ENCODE peak calls at places on chromosomes 5 and 9, in six cellular contexts. One of them, this sample, is unnamed. For H3K4me1, the result is how much of the 10 kb centered on the place peaks cover.

GRCh38 chr5:17304282-17304681 is 86.9 kb downstream of the BASP1 start:
- DNase-seq in breast epithelium: no peak
- DNase-seq in A673: peak
- DNase-seq in transverse colon: no peak
- DNase-seq in colonic mucosa: no peak
- DNase-seq in PC-3: no peak
- DNase-seq in this sample: no peak

GRCh38 chr9:109454041-109454440 is 44.1 kb downstream of the PTPN3 start:
- DNase-seq in breast epithelium: no peak
- DNase-seq in A673: no peak
- DNase-seq in transverse colon: no peak
- DNase-seq in colonic mucosa: no peak
- DNase-seq in PC-3: no peak
- DNase-seq in this sample: no peak

GRCh38 chr9:25716220-25716872 is 38.1 kb upstream of the TUSC1 start:
- DNase-seq in breast epithelium: peak
- DNase-seq in A673: no peak
- DNase-seq in transverse colon: peak
- DNase-seq in colonic mucosa: peak
- DNase-seq in PC-3: peak
- DNase-seq in this sample: no peak

GRCh38 chr9:122562134-122562760 is 9.3 kb downstream of the OR1N2 start:
- DNase-seq in breast epithelium: no peak
- DNase-seq in A673: peak
- DNase-seq in transverse colon: no peak
- DNase-seq in colonic mucosa: no peak
- DNase-seq in PC-3: no peak
- DNase-seq in this sample: no peak

GRCh38 chr9:133762488-133763271 is 24.5 kb upstream of the SARDH start:
- DNase-seq in breast epithelium: peak
- DNase-seq in A673: no peak
- DNase-seq in transverse colon: no peak
- DNase-seq in colonic mucosa: no peak
- DNase-seq in PC-3: no peak
- DNase-seq in this sample: no peak

GRCh38 chr9:12935714-12936113 is 160.9 kb downstream of the LURAP1L start:
- DNase-seq in breast epithelium: no peak
- DNase-seq in A673: peak
- DNase-seq in transverse colon: no peak
- DNase-seq in colonic mucosa: no peak
- DNase-seq in PC-3: no peak
- DNase-seq in this sample: no peak

GRCh38 chr9:70554881-70555280 is 140.4 kb upstream of the KLF9 start:
- DNase-seq in breast epithelium: no peak
- DNase-seq in A673: no peak
- DNase-seq in transverse colon: no peak
- DNase-seq in colonic mucosa: no peak
- DNase-seq in PC-3: no peak
- DNase-seq in this sample: no peak

GRCh38 chr5:171120986-171121622 is 187.9 kb upstream of the TLX3 start:
- DNase-seq in breast epithelium: no peak
- DNase-seq in A673: no peak
- DNase-seq in transverse colon: no peak
- DNase-seq in colonic mucosa: no peak
- DNase-seq in PC-3: no peak
- DNase-seq in this sample: no peak

GRCh38 chr5:22644859-22645258 is 208.3 kb downstream of the CDH12 start:
- DNase-seq in breast epithelium: no peak
- DNase-seq in A673: no peak
- DNase-seq in transverse colon: no peak
- DNase-seq in colonic mucosa: no peak
- DNase-seq in PC-3: no peak
- DNase-seq in this sample: no peak

GRCh38 chr9:38681747-38682227 is 38.1 kb downstream of the FAM240B start:
- DNase-seq in breast epithelium: no peak
- DNase-seq in A673: peak
- DNase-seq in transverse colon: no peak
- DNase-seq in colonic mucosa: no peak
- DNase-seq in PC-3: peak
- DNase-seq in this sample: no peak

GRCh38 chr9:89893886-89894285 is 289.1 kb downstream of the GADD45G start:
- DNase-seq in breast epithelium: no peak
- DNase-seq in A673: no peak
- DNase-seq in transverse colon: no peak
- DNase-seq in colonic mucosa: no peak
- DNase-seq in PC-3: no peak
- DNase-seq in this sample: no peak
- H3K4me1 ChIP-seq in breast epithelium: under half
- H3K4me1 ChIP-seq in A673: under half
- H3K4me1 ChIP-seq in transverse colon: under half
- H3K4me1 ChIP-seq in colonic mucosa: under half
- H3K4me1 ChIP-seq in PC-3: under half
- H3K4me1 ChIP-seq in this sample: under half

GRCh38 chr5:135993248-135993893 is 35.4 kb upstream of the TGFBI start:
- DNase-seq in breast epithelium: no peak
- DNase-seq in A673: no peak
- DNase-seq in transverse colon: no peak
- DNase-seq in colonic mucosa: no peak
- DNase-seq in PC-3: peak
- DNase-seq in this sample: no peak

GRCh38 chr5:135986891-135987401 is 32.2 kb upstream of the LECT2 start:
- DNase-seq in breast epithelium: no peak
- DNase-seq in A673: no peak
- DNase-seq in transverse colon: no peak
- DNase-seq in colonic mucosa: no peak
- DNase-seq in PC-3: no peak
- DNase-seq in this sample: no peak

GRCh38 chr5:135990518-135991240 is 35.9 kb upstream of the LECT2 start:
- DNase-seq in breast epithelium: no peak
- DNase-seq in A673: no peak
- DNase-seq in transverse colon: no peak
- DNase-seq in colonic mucosa: no peak
- DNase-seq in PC-3: no peak
- DNase-seq in this sample: no peak

GRCh38 chr5:135991381-135991907 is 36.7 kb upstream of the LECT2 start:
- DNase-seq in breast epithelium: no peak
- DNase-seq in A673: no peak
- DNase-seq in transverse colon: no peak
- DNase-seq in colonic mucosa: no peak
- DNase-seq in PC-3: no peak
- DNase-seq in this sample: no peak

GRCh38 chr5:135989686-135990085 is 34.9 kb upstream of the LECT2 start:
- DNase-seq in breast epithelium: no peak
- DNase-seq in A673: no peak
- DNase-seq in transverse colon: no peak
- DNase-seq in colonic mucosa: no peak
- DNase-seq in PC-3: no peak
- DNase-seq in this sample: no peak
- TF ChIP-seq CTCF in breast epithelium: no peak
- TF ChIP-seq CTCF in A673: no peak
- TF ChIP-seq CTCF in transverse colon: no peak
- TF ChIP-seq CTCF in colonic mucosa: no peak
- TF ChIP-seq CTCF in PC-3: no peak
- TF ChIP-seq CTCF in this sample: no peak

GRCh38 chr5:95734916-95735315 is 3.8 kb downstream of the RHOBTB3 start:
- DNase-seq in breast epithelium: no peak
- DNase-seq in A673: no peak
- DNase-seq in transverse colon: no peak
- DNase-seq in colonic mucosa: no peak
- DNase-seq in PC-3: no peak
- DNase-seq in this sample: no peak

GRCh38 chr5:95730730-95731570 is at the start of gene RHOBTB3:
- DNase-seq in breast epithelium: peak
- DNase-seq in A673: peak
- DNase-seq in transverse colon: peak
- DNase-seq in colonic mucosa: peak
- DNase-seq in PC-3: peak
- DNase-seq in this sample: peak

GRCh38 chr5:95731571-95732554 is 727 bp downstream of the RHOBTB3 start:
- DNase-seq in breast epithelium: no peak
- DNase-seq in A673: peak
- DNase-seq in transverse colon: peak
- DNase-seq in colonic mucosa: peak
- DNase-seq in PC-3: peak
- DNase-seq in this sample: no peak

GRCh38 chr5:95734156-95734555 is 3.0 kb downstream of the RHOBTB3 start:
- DNase-seq in breast epithelium: no peak
- DNase-seq in A673: no peak
- DNase-seq in transverse colon: no peak
- DNase-seq in colonic mucosa: no peak
- DNase-seq in PC-3: no peak
- DNase-seq in this sample: no peak

GRCh38 chr5:95733100-95733499 is 2.0 kb downstream of the RHOBTB3 start:
- DNase-seq in breast epithelium: no peak
- DNase-seq in A673: no peak
- DNase-seq in transverse colon: no peak
- DNase-seq in colonic mucosa: no peak
- DNase-seq in PC-3: no peak
- DNase-seq in this sample: no peak
- H3K4me3 ChIP-seq in breast epithelium: peak
- H3K4me3 ChIP-seq in A673: no peak
- H3K4me3 ChIP-seq in transverse colon: no peak
- H3K4me3 ChIP-seq in colonic mucosa: peak
- H3K4me3 ChIP-seq in PC-3: peak
- H3K4me3 ChIP-seq in this sample: no peak

GRCh38 chr5:131384181-131384580 is 120.3 kb downstream of the CDC42SE2 start:
- DNase-seq in breast epithelium: no peak
- DNase-seq in A673: no peak
- DNase-seq in transverse colon: no peak
- DNase-seq in colonic mucosa: no peak
- DNase-seq in PC-3: no peak
- DNase-seq in this sample: no peak
- H3K4me1 ChIP-seq in breast epithelium: under half
- H3K4me1 ChIP-seq in A673: under half
- H3K4me1 ChIP-seq in transverse colon: under half
- H3K4me1 ChIP-seq in colonic mucosa: under half
- H3K4me1 ChIP-seq in PC-3: under half
- H3K4me1 ChIP-seq in this sample: under half